ENCODE peak calls at places on chromosomes 4 and X, in nine cellular contexts. Y is psoas muscle, H is cardiac muscle cell, N is coronary artery, Z is hepatocyte, O is left lung, E is BJ, P is epithelial cell of esophagus, B is A673. C is an unnamed sample.
A peak's percentile ranks its signal among the peaks of the same experiment; 100 is the strongest.

GRCh38 chr4:108531461-108531860 is 88.9 kb upstream of the RPL34 start:
- DNase-seq in Y (no peak), H (no peak), N (no peak), Z (no peak), O (no peak), E (no peak), P (no peak), B (no peak), C (no peak)

GRCh38 chr4:180052629-180053028 is 2190.6 kb upstream of the TENM3 start:
- DNase-seq in Y (no peak), H (no peak), N (no peak), Z (no peak), O (no peak), E (no peak), P (no peak), B (no peak), C (no peak)

GRCh38 chrX:1475881-1476280 is 23.2 kb upstream of the ASMTL start:
- DNase-seq in Y (no peak), H (no peak), N (no peak), Z (no peak), O (no peak), E (no peak), P (no peak), B (no peak), C (no peak)

GRCh38 chrX:581717-582116 is 48.9 kb upstream of the SHOX start:
- DNase-seq in Y (no peak), H (no peak), N (no peak), Z (no peak), O (no peak), E (no peak), P (no peak), B (no peak), C (no peak)

GRCh38 chrX:48538641-48539344 is 721 bp upstream of the TBC1D25 start:
- DNase-seq in Y (no peak), H (no peak), N (no peak), Z (no peak), O (no peak), E (no peak), P (no peak), B (no peak), C (no peak)

GRCh38 chr4:110484767-110485166 is 8.8 kb downstream of the ENPEP start:
- DNase-seq in Y (no peak), H (no peak), N (no peak), Z (peak; percentile 46), O (no peak), E (peak; percentile 70), P (peak; percentile 74), B (peak; percentile 51), C (no peak)

GRCh38 chr4:100799767-100800539 is 282.1 kb upstream of the EMCN start:
- DNase-seq in Y (no peak), H (no peak), N (no peak), Z (no peak), O (no peak), E (no peak), P (no peak), B (no peak), C (no peak)

GRCh38 chr4:51845736-51846135 is 2.8 kb downstream of the DCUN1D4 start:
- DNase-seq in Y (no peak), H (no peak), N (no peak), Z (no peak), O (no peak), E (no peak), P (no peak), B (no peak), C (no peak)

GRCh38 chr4:103171006-103171405 is 27.1 kb downstream of the CENPE start:
- DNase-seq in Y (no peak), H (no peak), N (no peak), Z (no peak), O (no peak), E (no peak), P (no peak), B (no peak), C (no peak)

GRCh38 chr4:171846893-171847292 is 33.7 kb downstream of the GALNTL6 start:
- DNase-seq in Y (no peak), H (no peak), N (no peak), Z (no peak), O (no peak), E (no peak), P (no peak), B (no peak), C (no peak)

GRCh38 chr4:154507170-154507569 is 15.6 kb upstream of the DCHS2 start:
- DNase-seq in Y (no peak), H (no peak), N (no peak), Z (peak; percentile 15), O (no peak), E (no peak), P (peak; percentile 95), B (no peak), C (no peak)

GRCh38 chr4:173014836-173015235 is 153.8 kb upstream of the GALNT7 start:
- DNase-seq in Y (no peak), H (no peak), N (no peak), Z (no peak), O (no peak), E (no peak), P (no peak), B (peak; percentile 66), C (no peak)

GRCh38 chr4:173013232-173013932 is 155.2 kb upstream of the GALNT7 start:
- DNase-seq in Y (no peak), H (peak; percentile 44), N (no peak), Z (peak; percentile 51), O (no peak), E (no peak), P (peak; percentile 47), B (peak; percentile 82), C (peak; percentile 61)

GRCh38 chr4:173012608-173013007 is 156.0 kb upstream of the GALNT7 start:
- DNase-seq in Y (no peak), H (no peak), N (no peak), Z (no peak), O (no peak), E (no peak), P (no peak), B (no peak), C (no peak)

GRCh38 chr4:173017802-173018201 is 150.8 kb upstream of the GALNT7 start:
- DNase-seq in Y (no peak), H (no peak), N (no peak), Z (no peak), O (no peak), E (no peak), P (no peak), B (no peak), C (no peak)

DNA sequence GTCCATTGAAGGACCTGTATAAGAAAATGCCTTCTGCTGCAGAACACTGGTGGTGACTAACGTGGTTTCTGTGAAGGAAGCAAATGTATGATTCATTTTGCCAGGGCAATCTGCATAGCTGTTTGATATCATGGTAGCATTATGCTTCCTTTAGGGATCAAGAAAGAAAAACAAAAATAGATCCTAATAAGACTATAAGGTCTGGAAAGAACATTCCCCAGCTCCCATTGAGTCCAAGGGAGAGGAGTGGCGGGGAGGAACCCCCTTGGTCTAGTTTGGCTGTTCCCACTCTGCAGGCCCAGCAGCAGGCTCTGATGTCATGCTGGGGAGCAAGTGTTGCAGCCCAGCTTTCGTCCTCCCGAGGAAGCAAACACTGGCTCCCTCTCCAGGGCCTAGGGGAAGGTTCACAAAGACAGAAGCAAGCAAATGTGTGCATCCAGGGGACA is 154.5 kb upstream of the GALNT7 start:
- DNase-seq in Y (no peak), H (peak; percentile 37), N (no peak), Z (peak; percentile 40), O (no peak), E (no peak), P (peak; percentile 90), B (peak; percentile 90), C (no peak)
- TF ChIP-seq CTCF in Y (no peak), H (peak; percentile 22), N (no peak), Z (no peak), O (no peak), E (no peak), P (peak; percentile 50), B (peak; percentile 42), C (no peak)

GRCh38 chr4:22434895-22435294 is 81.0 kb downstream of the ADGRA3 start:
- DNase-seq in Y (no peak), H (peak; percentile 76), N (no peak), Z (peak; percentile 76), O (no peak), E (no peak), P (peak; percentile 62), B (peak; percentile 29), C (no peak)
- TF ChIP-seq CTCF in Y (peak; percentile 44), H (peak; percentile 62), N (no peak), Z (peak; percentile 54), O (no peak), E (peak; percentile 58), P (peak; percentile 64), B (peak; percentile 37), C (peak; percentile 29)

GRCh38 chr4:25440478-25441030 is 63.5 kb downstream of the ANAPC4 start:
- DNase-seq in Y (no peak), H (peak; percentile 19), N (no peak), Z (no peak), O (peak; percentile 51), E (no peak), P (no peak), B (no peak), C (no peak)

GRCh38 chr4:25442863-25443307 is 65.8 kb downstream of the ANAPC4 start:
- DNase-seq in Y (no peak), H (no peak), N (no peak), Z (no peak), O (peak; percentile 59), E (no peak), P (no peak), B (no peak), C (no peak)

GRCh38 chr4:25443851-25444250 is 66.8 kb downstream of the ANAPC4 start:
- DNase-seq in Y (no peak), H (no peak), N (no peak), Z (no peak), O (no peak), E (no peak), P (no peak), B (no peak), C (no peak)

GRCh38 chr4:25439913-25440477 is 62.9 kb downstream of the ANAPC4 start:
- DNase-seq in Y (no peak), H (peak; percentile 72), N (peak; percentile 40), Z (peak; percentile 80), O (peak; percentile 50), E (no peak), P (peak; percentile 77), B (peak; percentile 88), C (peak; percentile 80)

GRCh38 chr4:25441519-25442117 is 64.6 kb downstream of the ANAPC4 start:
- DNase-seq in Y (no peak), H (peak; percentile 78), N (no peak), Z (peak; percentile 77), O (peak; percentile 65), E (no peak), P (peak; percentile 77), B (peak; percentile 80), C (peak; percentile 42)
- TF ChIP-seq CTCF in Y (peak; percentile 28), H (peak; percentile 90), N (no peak), Z (peak; percentile 74), O (peak; percentile 35), E (peak; percentile 91), P (peak; percentile 92), B (peak; percentile 88), C (peak; percentile 46)

GRCh38 chrX:37684426-37684825 is 1.2 kb upstream of the XK start:
- DNase-seq in Y (no peak), H (peak; percentile 59), N (no peak), Z (no peak), O (no peak), E (no peak), P (no peak), B (no peak), C (no peak)
- TF ChIP-seq CTCF in Y (no peak), H (no peak), N (no peak), Z (no peak), O (no peak), E (no peak), P (no peak), B (no peak), C (no peak)